ENCODE peak calls at places on chromosomes 12 and 14, in eight cellular contexts. W is SK-N-MC, A is fibroblast of the aortic adventitia, H is endothelial cell of umbilical vein, X is NT2/D1, D is thyroid gland, U is A549, O is Peyer's patch. Z is an unnamed sample.

GRCh38 chr12:45768194-45768593 is 38.7 kb downstream of the ARID2 start:
- DNase-seq in W (no peak), A (no peak), H (no peak), X (no peak), D (no peak), U (no peak), O (no peak), Z (no peak)

GRCh38 chr12:121663610-121663929 is 5.9 kb downstream of the MORN3 start:
- DNase-seq in W (no peak), A (no peak), H (no peak), X (no peak), D (no peak), U (no peak), O (no peak), Z (no peak)

GRCh38 chr12:2372735-2373134 is 319.9 kb downstream of the CACNA1C start:
- DNase-seq in W (no peak), A (no peak), H (no peak), X (no peak), D (no peak), U (no peak), O (no peak), Z (no peak)

GRCh38 chr14:24813819-24814259 is 179.8 kb upstream of the GZMB start:
- DNase-seq in W (no peak), A (no peak), H (no peak), X (no peak), D (no peak), U (no peak), O (no peak), Z (no peak)

GRCh38 chr12:31507966-31508365 is 83.0 kb downstream of the DENND5B start:
- DNase-seq in W (no peak), A (peak), H (no peak), X (no peak), D (no peak), U (no peak), O (no peak), Z (no peak)

GRCh38 chr14:31442284-31442683 is 15.0 kb downstream of the DTD2 start:
- DNase-seq in W (no peak), A (no peak), H (no peak), X (no peak), D (no peak), U (no peak), O (no peak), Z (no peak)

GRCh38 chr12:47942327-47943230 is 20.8 kb upstream of the TMEM106C start:
- DNase-seq in W (no peak), A (no peak), H (no peak), X (peak), D (peak), U (no peak), O (peak), Z (no peak)

GRCh38 chr12:17954788-17955187 is 135.2 kb downstream of the RERGL start:
- DNase-seq in W (no peak), A (no peak), H (no peak), X (no peak), D (no peak), U (peak), O (no peak), Z (no peak)

GRCh38 chr12:109695961-109696461 is 17.6 kb upstream of the FAM222A start:
- DNase-seq in W (no peak), A (no peak), H (no peak), X (no peak), D (no peak), U (no peak), O (no peak), Z (no peak)

GRCh38 chr12:12008232-12008850 is 62.4 kb upstream of the BCL2L14 start:
- DNase-seq in W (no peak), A (no peak), H (no peak), X (peak), D (no peak), U (no peak), O (no peak), Z (no peak)

GRCh38 chr12:113109872-113110623 is 25.5 kb downstream of the RASAL1 start:
- DNase-seq in W (no peak), A (no peak), H (no peak), X (no peak), D (no peak), U (no peak), O (no peak), Z (no peak)

GRCh38 chr14:42222924-42223471 is 616.3 kb downstream of the LRFN5 start:
- DNase-seq in W (peak), A (peak), H (no peak), X (no peak), D (peak), U (no peak), O (no peak), Z (peak)

GRCh38 chr14:55838529-55839052 is 258.6 kb downstream of the KTN1 start:
- DNase-seq in W (no peak), A (no peak), H (no peak), X (no peak), D (no peak), U (no peak), O (no peak), Z (no peak)

GRCh38 chr12:130127909-130128763 is 34.1 kb upstream of the FZD10 start:
- DNase-seq in W (no peak), A (no peak), H (no peak), X (no peak), D (peak), U (no peak), O (no peak), Z (no peak)

GRCh38 chr14:26163761-26164160 is 434.1 kb downstream of the NOVA1 start:
- DNase-seq in W (no peak), A (peak), H (peak), X (peak), D (no peak), U (no peak), O (no peak), Z (peak)

GRCh38 chr12:49982246-49983229 is 9.8 kb downstream of the AQP6 start:
- DNase-seq in W (no peak), A (peak), H (no peak), X (no peak), D (no peak), U (no peak), O (no peak), Z (no peak)

GRCh38 chr12:121611306-121611705 is 15.0 kb upstream of the ORAI1 start:
- DNase-seq in W (no peak), A (no peak), H (no peak), X (no peak), D (no peak), U (no peak), O (no peak), Z (no peak)

GRCh38 chr12:116916122-116916521 is 5.4 kb downstream of the FBXW8 start:
- DNase-seq in W (no peak), A (peak), H (no peak), X (no peak), D (no peak), U (no peak), O (no peak), Z (peak)

GRCh38 chr12:111596985-111597730 is 2.0 kb downstream of the ATXN2 start:
- DNase-seq in W (no peak), A (peak), H (peak), X (no peak), D (peak), U (peak), O (peak), Z (no peak)

GRCh38 chr12:40178701-40179100 is 46.1 kb upstream of the LRRK2 start:
- DNase-seq in W (no peak), A (no peak), H (no peak), X (no peak), D (no peak), U (no peak), O (no peak), Z (no peak)

DNA sequence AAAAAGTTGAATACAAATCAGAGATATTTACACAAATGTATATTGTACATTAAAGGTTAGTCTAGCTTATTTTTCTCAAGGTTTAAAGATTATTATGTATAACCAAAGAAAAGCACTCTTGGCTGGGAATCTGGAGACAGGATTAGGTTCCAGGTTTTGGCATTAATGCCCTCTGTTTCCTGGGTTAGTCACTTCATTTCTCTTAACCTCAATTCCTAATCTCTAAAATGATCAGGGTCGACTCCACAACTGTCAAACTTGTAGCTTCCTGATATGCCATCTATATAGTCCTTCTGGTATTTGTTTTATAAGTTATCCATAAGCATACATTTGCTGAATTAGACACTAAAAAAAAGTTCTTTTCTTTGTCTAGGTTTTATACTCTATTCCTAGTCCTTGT is 2.6 kb downstream of the ITPR2 start:
- DNase-seq in W (no peak), A (no peak), H (no peak), X (no peak), D (no peak), U (no peak), O (no peak), Z (no peak)
- H3K4me3 ChIP-seq in W (no peak), A (no peak), H (peak), X (no peak), D (no peak), U (no peak), O (no peak), Z (no peak)

DNA sequence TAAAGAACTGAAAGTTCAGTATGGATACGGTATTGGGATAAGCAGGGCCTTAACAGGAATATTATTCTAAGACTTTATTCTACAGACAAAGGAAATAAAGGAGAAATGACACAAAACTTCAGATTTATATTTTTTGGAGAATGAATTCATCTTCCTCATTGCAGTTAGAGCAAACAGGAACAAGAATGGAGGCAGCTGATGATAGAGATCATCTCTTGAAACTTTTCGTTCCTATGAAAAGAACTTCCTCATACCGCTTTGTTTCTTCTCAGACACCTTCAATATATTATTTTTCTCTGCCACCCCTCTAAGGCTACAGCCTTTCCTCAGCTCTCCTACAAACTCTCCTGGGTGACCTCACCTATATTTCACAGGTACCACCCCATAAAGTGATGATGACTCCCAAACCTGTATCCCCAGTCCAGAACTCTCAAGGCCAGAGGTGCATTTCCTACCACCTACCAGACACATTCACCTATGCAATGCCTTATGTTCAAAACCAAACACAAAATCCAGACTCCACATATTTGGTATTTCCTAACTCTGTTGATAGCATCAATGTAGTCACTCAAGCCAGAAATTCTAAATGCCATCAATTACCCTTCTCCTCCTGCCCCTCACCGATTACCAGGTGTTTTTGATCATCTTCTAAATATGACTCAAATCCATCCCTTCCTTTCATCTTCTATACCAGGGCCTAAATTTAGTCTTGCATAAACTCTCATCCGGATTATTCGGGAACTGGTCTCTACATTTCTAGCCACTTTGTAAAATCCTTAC is 7.4 kb downstream of the MAP4K5 start:
- DNase-seq in W (no peak), A (no peak), H (no peak), X (no peak), D (no peak), U (no peak), O (no peak), Z (no peak)
- H3K4me3 ChIP-seq in W (no peak), A (no peak), H (no peak), X (no peak), D (no peak), U (no peak), O (no peak), Z (no peak)

DNA sequence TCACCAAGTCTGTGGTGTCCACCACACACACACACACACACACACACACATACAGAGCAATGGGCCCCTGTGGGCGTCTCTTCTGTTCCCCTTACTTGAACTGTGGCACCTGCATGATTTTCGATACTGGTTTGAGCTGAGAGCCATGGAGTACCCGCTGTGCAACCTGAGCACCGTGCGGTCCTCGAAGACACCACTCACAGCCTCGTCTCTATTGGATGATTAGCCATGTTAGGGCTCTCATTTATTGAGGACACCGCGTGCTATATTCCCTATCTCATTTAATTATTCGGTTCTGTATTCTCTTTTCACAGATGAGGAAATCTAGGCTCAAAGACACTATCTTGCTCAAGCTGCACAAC is 623 bp upstream of the C14orf132 start:
- DNase-seq in W (no peak), A (no peak), H (peak), X (no peak), D (peak), U (no peak), O (no peak), Z (no peak)
- H3K4me3 ChIP-seq in W (peak), A (peak), H (peak), X (peak), D (no peak), U (peak), O (peak), Z (peak)

DNA sequence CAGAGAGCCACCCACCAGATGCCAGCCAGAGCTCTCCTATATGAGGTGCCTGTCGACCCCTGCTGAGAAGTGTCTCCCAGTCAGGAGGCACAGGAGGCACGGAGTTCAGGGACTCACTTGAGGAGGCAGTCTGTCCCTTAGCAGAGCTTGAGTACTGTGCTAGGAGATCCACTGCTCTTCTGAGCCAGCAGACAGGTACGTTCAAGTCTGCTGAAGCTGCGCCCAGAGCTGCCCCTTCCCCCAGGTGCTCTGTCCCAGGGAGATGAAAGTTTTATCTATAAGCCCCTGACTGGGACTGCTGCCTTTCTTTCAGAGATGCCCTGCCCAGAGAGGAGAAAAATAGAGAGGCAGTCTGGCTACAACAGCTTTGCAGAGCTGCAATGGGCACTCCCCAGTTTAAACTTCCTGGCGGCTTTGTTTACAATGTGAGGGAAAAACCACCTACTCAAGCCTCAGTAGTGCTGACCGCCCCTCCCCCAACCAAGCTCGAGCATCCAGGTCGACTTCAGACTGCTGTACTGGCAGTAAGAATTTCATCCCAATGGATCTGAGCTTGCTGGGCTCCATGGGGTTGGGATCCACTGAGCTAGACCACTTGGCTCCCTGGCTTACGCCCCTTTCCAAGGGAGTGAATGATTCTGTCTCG is 146.7 kb upstream of the USP15 start:
- DNase-seq in W (no peak), A (no peak), H (no peak), X (no peak), D (no peak), U (no peak), O (no peak), Z (no peak)
- H3K4me3 ChIP-seq in W (no peak), A (no peak), H (no peak), X (no peak), D (no peak), U (no peak), O (no peak), Z (no peak)

GRCh38 chr12:76426160-76426559 is 77.9 kb upstream of the BBS10 start:
- DNase-seq in W (no peak), A (no peak), H (no peak), X (no peak), D (no peak), U (no peak), O (no peak), Z (no peak)

GRCh38 chr12:76422878-76423438 is 74.7 kb upstream of the BBS10 start:
- DNase-seq in W (peak), A (peak), H (no peak), X (no peak), D (no peak), U (no peak), O (no peak), Z (peak)

GRCh38 chr12:76420221-76420620 is 72.0 kb upstream of the BBS10 start:
- DNase-seq in W (no peak), A (no peak), H (no peak), X (no peak), D (no peak), U (no peak), O (no peak), Z (no peak)

GRCh38 chr12:76424941-76425340 is 76.7 kb upstream of the BBS10 start:
- DNase-seq in W (no peak), A (no peak), H (no peak), X (no peak), D (no peak), U (no peak), O (no peak), Z (no peak)

GRCh38 chr12:76422154-76422877 is 74.1 kb upstream of the BBS10 start:
- DNase-seq in W (peak), A (no peak), H (no peak), X (no peak), D (no peak), U (no peak), O (no peak), Z (no peak)
- H3K4me3 ChIP-seq in W (peak), A (no peak), H (no peak), X (no peak), D (no peak), U (no peak), O (no peak), Z (peak)

GRCh38 chr12:120554658-120555057 is 20.5 kb downstream of the RNF10 start:
- DNase-seq in W (no peak), A (no peak), H (no peak), X (no peak), D (no peak), U (no peak), O (no peak), Z (no peak)
- H3K4me3 ChIP-seq in W (no peak), A (no peak), H (no peak), X (no peak), D (no peak), U (no peak), O (no peak), Z (no peak)

GRCh38 chr14:50343424-50343823 is 31.3 kb downstream of the DMAC2L start:
- DNase-seq in W (no peak), A (no peak), H (no peak), X (no peak), D (no peak), U (no peak), O (no peak), Z (no peak)

GRCh38 chr14:50340045-50340444 is 27.9 kb downstream of the DMAC2L start:
- DNase-seq in W (no peak), A (no peak), H (no peak), X (no peak), D (no peak), U (no peak), O (no peak), Z (no peak)

GRCh38 chr14:50344116-50344775 is 32.1 kb downstream of the DMAC2L start:
- DNase-seq in W (no peak), A (peak), H (no peak), X (no peak), D (no peak), U (no peak), O (no peak), Z (no peak)

GRCh38 chr14:50340945-50341344 is 28.8 kb downstream of the DMAC2L start:
- DNase-seq in W (no peak), A (no peak), H (no peak), X (no peak), D (no peak), U (no peak), O (no peak), Z (no peak)

GRCh38 chr14:50342211-50343080 is 30.3 kb downstream of the DMAC2L start:
- DNase-seq in W (no peak), A (peak), H (peak), X (peak), D (peak), U (peak), O (peak), Z (peak)
- H3K4me3 ChIP-seq in W (peak), A (peak), H (no peak), X (no peak), D (no peak), U (no peak), O (no peak), Z (no peak)

GRCh38 chr12:71688961-71689570 is 3.2 kb downstream of the TMEM19 start:
- DNase-seq in W (no peak), A (no peak), H (no peak), X (no peak), D (no peak), U (no peak), O (no peak), Z (no peak)
- H3K4me3 ChIP-seq in W (no peak), A (no peak), H (no peak), X (no peak), D (no peak), U (no peak), O (no peak), Z (no peak)

GRCh38 chr12:86265329-86265695 is 9.1 kb upstream of the MGAT4C start:
- DNase-seq in W (no peak), A (no peak), H (no peak), X (no peak), D (no peak), U (no peak), O (no peak), Z (no peak)
- H3K4me3 ChIP-seq in W (no peak), A (no peak), H (no peak), X (no peak), D (no peak), U (no peak), O (no peak), Z (no peak)

Z was measured in astrocyte of the cerebellum.